ENCODE peak calls at places on chromosomes 11 and 22, in six cellular contexts. One of them, this sample, is unnamed.
A peak's percentile ranks its signal among the peaks of the same experiment; 100 is the strongest.

GRCh38 chr11:11841121-11841604 is 609 bp upstream of the USP47 start:
- DNase-seq in lower leg skin: no peak
- DNase-seq in gastrocnemius medialis: peak; percentile 43
- DNase-seq in IMR-90: no peak
- DNase-seq in tibial nerve: peak; percentile 27
- DNase-seq in uterus: peak; percentile 59
- DNase-seq in this sample: no peak

GRCh38 chr11:95923441-95923729 is 522 bp downstream of the MTMR2 start:
- DNase-seq in lower leg skin: no peak
- DNase-seq in gastrocnemius medialis: no peak
- DNase-seq in IMR-90: no peak
- DNase-seq in tibial nerve: no peak
- DNase-seq in uterus: no peak
- DNase-seq in this sample: no peak

GRCh38 chr11:58675344-58676155 is 53.1 kb downstream of the CNTF start:
- DNase-seq in lower leg skin: peak; percentile 95
- DNase-seq in gastrocnemius medialis: peak; percentile 57
- DNase-seq in IMR-90: peak; percentile 59
- DNase-seq in tibial nerve: peak; percentile 82
- DNase-seq in uterus: peak; percentile 30
- DNase-seq in this sample: peak; percentile 87

GRCh38 chr11:10565493-10565892 is 3.0 kb downstream of the LYVE1 start:
- DNase-seq in lower leg skin: no peak
- DNase-seq in gastrocnemius medialis: no peak
- DNase-seq in IMR-90: no peak
- DNase-seq in tibial nerve: no peak
- DNase-seq in uterus: no peak
- DNase-seq in this sample: no peak

GRCh38 chr11:104091281-104092071 is 55.0 kb downstream of the DDI1 start:
- DNase-seq in lower leg skin: no peak
- DNase-seq in gastrocnemius medialis: no peak
- DNase-seq in IMR-90: peak; percentile 51
- DNase-seq in tibial nerve: no peak
- DNase-seq in uterus: no peak
- DNase-seq in this sample: no peak

GRCh38 chr11:67345949-67346819 is 7.2 kb downstream of the POLD4 start:
- DNase-seq in lower leg skin: no peak
- DNase-seq in gastrocnemius medialis: no peak
- DNase-seq in IMR-90: peak; percentile 58
- DNase-seq in tibial nerve: no peak
- DNase-seq in uterus: no peak
- DNase-seq in this sample: no peak

GRCh38 chr11:70828498-70829159 is 423.7 kb downstream of the SHANK2 start:
- DNase-seq in lower leg skin: no peak
- DNase-seq in gastrocnemius medialis: no peak
- DNase-seq in IMR-90: no peak
- DNase-seq in tibial nerve: peak; percentile 19
- DNase-seq in uterus: no peak
- DNase-seq in this sample: peak; percentile 82

GRCh38 chr11:57320719-57321387 is 3.9 kb downstream of the TNKS1BP1 start:
- DNase-seq in lower leg skin: no peak
- DNase-seq in gastrocnemius medialis: no peak
- DNase-seq in IMR-90: no peak
- DNase-seq in tibial nerve: no peak
- DNase-seq in uterus: no peak
- DNase-seq in this sample: no peak

GRCh38 chr11:117563556-117563955 is 233.5 kb downstream of the DSCAML1 start:
- DNase-seq in lower leg skin: no peak
- DNase-seq in gastrocnemius medialis: no peak
- DNase-seq in IMR-90: no peak
- DNase-seq in tibial nerve: no peak
- DNase-seq in uterus: no peak
- DNase-seq in this sample: no peak

GRCh38 chr11:95154514-95154913 is 64.9 kb downstream of the ENDOD1 start:
- DNase-seq in lower leg skin: no peak
- DNase-seq in gastrocnemius medialis: no peak
- DNase-seq in IMR-90: peak; percentile 19
- DNase-seq in tibial nerve: peak; percentile 43
- DNase-seq in uterus: peak; percentile 50
- DNase-seq in this sample: peak; percentile 47

GRCh38 chr22:20157416-20158183 is 6.7 kb upstream of the CCDC188 start:
- DNase-seq in lower leg skin: no peak
- DNase-seq in gastrocnemius medialis: no peak
- DNase-seq in IMR-90: no peak
- DNase-seq in tibial nerve: no peak
- DNase-seq in uterus: no peak
- DNase-seq in this sample: no peak

GRCh38 chr22:20158366-20159036 is 7.6 kb upstream of the CCDC188 start:
- DNase-seq in lower leg skin: no peak
- DNase-seq in gastrocnemius medialis: no peak
- DNase-seq in IMR-90: no peak
- DNase-seq in tibial nerve: no peak
- DNase-seq in uterus: no peak
- DNase-seq in this sample: no peak

GRCh38 chr22:20160041-20160440 is 9.2 kb upstream of the CCDC188 start:
- DNase-seq in lower leg skin: no peak
- DNase-seq in gastrocnemius medialis: no peak
- DNase-seq in IMR-90: no peak
- DNase-seq in tibial nerve: no peak
- DNase-seq in uterus: no peak
- DNase-seq in this sample: no peak

GRCh38 chr22:20156611-20157415 is 6.0 kb upstream of the CCDC188 start:
- DNase-seq in lower leg skin: peak; percentile 98
- DNase-seq in gastrocnemius medialis: peak; percentile 75
- DNase-seq in IMR-90: peak; percentile 66
- DNase-seq in tibial nerve: peak; percentile 92
- DNase-seq in uterus: peak; percentile 87
- DNase-seq in this sample: peak; percentile 95

DNA sequence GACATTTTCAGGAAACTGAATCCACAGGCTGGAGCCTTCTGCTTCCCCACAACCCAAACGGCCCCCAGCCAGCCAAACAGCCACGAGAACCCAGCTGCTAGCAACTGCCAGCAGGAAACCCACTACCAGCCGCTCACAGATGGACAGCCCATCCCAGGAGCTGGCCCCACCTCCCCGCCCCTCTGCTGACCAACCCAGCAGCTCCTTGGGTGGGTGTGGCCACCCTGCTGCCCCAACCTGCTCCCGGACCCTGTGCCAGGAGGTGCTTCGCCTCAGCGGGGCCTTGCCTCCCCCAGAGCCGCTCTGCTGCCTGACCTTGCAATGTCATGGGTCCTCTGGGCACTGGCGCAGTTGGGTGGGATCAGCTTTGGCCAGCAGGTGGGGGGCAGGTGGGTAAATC is 8.2 kb upstream of the CCDC188 start:
- DNase-seq in lower leg skin: no peak
- DNase-seq in gastrocnemius medialis: no peak
- DNase-seq in IMR-90: no peak
- DNase-seq in tibial nerve: no peak
- DNase-seq in uterus: no peak
- DNase-seq in this sample: no peak
- TF ChIP-seq POLR2A in lower leg skin: no peak
- TF ChIP-seq POLR2A in gastrocnemius medialis: no peak
- TF ChIP-seq POLR2A in IMR-90: no peak
- TF ChIP-seq POLR2A in tibial nerve: no peak
- TF ChIP-seq POLR2A in uterus: no peak
- TF ChIP-seq POLR2A in this sample: no peak

GRCh38 chr22:29720824-29721323 is 1.1 kb downstream of the CABP7 start:
- DNase-seq in lower leg skin: no peak
- DNase-seq in gastrocnemius medialis: no peak
- DNase-seq in IMR-90: no peak
- DNase-seq in tibial nerve: no peak
- DNase-seq in uterus: no peak
- DNase-seq in this sample: no peak

GRCh38 chr22:29716814-29717213 is 3.0 kb upstream of the CABP7 start:
- DNase-seq in lower leg skin: no peak
- DNase-seq in gastrocnemius medialis: no peak
- DNase-seq in IMR-90: peak; percentile 80
- DNase-seq in tibial nerve: peak; percentile 38
- DNase-seq in uterus: no peak
- DNase-seq in this sample: peak; percentile 77

GRCh38 chr22:29717789-29718188 is 2.0 kb upstream of the CABP7 start:
- DNase-seq in lower leg skin: no peak
- DNase-seq in gastrocnemius medialis: no peak
- DNase-seq in IMR-90: no peak
- DNase-seq in tibial nerve: no peak
- DNase-seq in uterus: no peak
- DNase-seq in this sample: no peak

GRCh38 chr22:29719894-29720645 is at the start of gene CABP7:
- DNase-seq in lower leg skin: no peak
- DNase-seq in gastrocnemius medialis: no peak
- DNase-seq in IMR-90: no peak
- DNase-seq in tibial nerve: no peak
- DNase-seq in uterus: no peak
- DNase-seq in this sample: no peak

GRCh38 chr22:29718949-29719893 is 582 bp upstream of the CABP7 start:
- DNase-seq in lower leg skin: no peak
- DNase-seq in gastrocnemius medialis: no peak
- DNase-seq in IMR-90: no peak
- DNase-seq in tibial nerve: no peak
- DNase-seq in uterus: no peak
- DNase-seq in this sample: no peak
- H3K4me3 ChIP-seq in lower leg skin: no peak overlapping the region
- H3K4me3 ChIP-seq in gastrocnemius medialis: no peak overlapping the region
- H3K4me3 ChIP-seq in IMR-90: no peak overlapping the region
- H3K4me3 ChIP-seq in tibial nerve: no peak overlapping the region
- H3K4me3 ChIP-seq in uterus: no peak overlapping the region
- H3K4me3 ChIP-seq in this sample: peak overlapping the region; percentile 51

GRCh38 chr11:69562302-69562701 is 78.7 kb upstream of the CCND1 start:
- DNase-seq in lower leg skin: peak; percentile 5
- DNase-seq in gastrocnemius medialis: no peak
- DNase-seq in IMR-90: no peak
- DNase-seq in tibial nerve: no peak
- DNase-seq in uterus: no peak
- DNase-seq in this sample: no peak
- TF ChIP-seq POLR2A in lower leg skin: no peak
- TF ChIP-seq POLR2A in gastrocnemius medialis: no peak
- TF ChIP-seq POLR2A in IMR-90: no peak
- TF ChIP-seq POLR2A in tibial nerve: no peak
- TF ChIP-seq POLR2A in uterus: no peak
- TF ChIP-seq POLR2A in this sample: no peak

GRCh38 chr11:122181893-122182292 is 65.9 kb upstream of the BLID start:
- DNase-seq in lower leg skin: no peak
- DNase-seq in gastrocnemius medialis: no peak
- DNase-seq in IMR-90: no peak
- DNase-seq in tibial nerve: no peak
- DNase-seq in uterus: no peak
- DNase-seq in this sample: no peak

GRCh38 chr11:122181372-122181771 is 65.4 kb upstream of the BLID start:
- DNase-seq in lower leg skin: no peak
- DNase-seq in gastrocnemius medialis: no peak
- DNase-seq in IMR-90: no peak
- DNase-seq in tibial nerve: no peak
- DNase-seq in uterus: no peak
- DNase-seq in this sample: no peak

GRCh38 chr11:122178795-122179194 is 62.8 kb upstream of the BLID start:
- DNase-seq in lower leg skin: no peak
- DNase-seq in gastrocnemius medialis: no peak
- DNase-seq in IMR-90: peak; percentile 37
- DNase-seq in tibial nerve: no peak
- DNase-seq in uterus: no peak
- DNase-seq in this sample: no peak

GRCh38 chr11:122180435-122180834 is 64.4 kb upstream of the BLID start:
- DNase-seq in lower leg skin: no peak
- DNase-seq in gastrocnemius medialis: no peak
- DNase-seq in IMR-90: peak; percentile 98
- DNase-seq in tibial nerve: no peak
- DNase-seq in uterus: peak; percentile 61
- DNase-seq in this sample: no peak

GRCh38 chr11:122179966-122180365 is 64.0 kb upstream of the BLID start:
- DNase-seq in lower leg skin: no peak
- DNase-seq in gastrocnemius medialis: no peak
- DNase-seq in IMR-90: no peak
- DNase-seq in tibial nerve: no peak
- DNase-seq in uterus: no peak
- DNase-seq in this sample: no peak
- H3K4me3 ChIP-seq in lower leg skin: no peak overlapping the region
- H3K4me3 ChIP-seq in gastrocnemius medialis: no peak overlapping the region
- H3K4me3 ChIP-seq in IMR-90: peak overlapping the region; percentile 61
- H3K4me3 ChIP-seq in tibial nerve: no peak overlapping the region
- H3K4me3 ChIP-seq in uterus: no peak overlapping the region
- H3K4me3 ChIP-seq in this sample: no peak overlapping the region

DNA sequence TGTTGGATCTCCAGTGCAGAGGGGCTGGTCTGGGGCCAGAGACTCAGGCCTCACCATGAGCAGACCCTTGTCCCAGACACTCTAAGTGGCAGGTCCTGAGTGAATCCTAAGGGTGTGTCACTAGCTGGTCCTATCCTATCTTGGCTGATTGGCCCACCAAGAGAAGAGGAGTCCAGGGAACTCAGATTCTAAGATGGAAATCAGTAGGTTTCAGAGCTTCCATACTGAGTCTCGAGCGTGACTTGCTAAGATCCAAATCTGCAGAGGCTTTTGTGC is 10.9 kb downstream of the POU2AF1 start:
- DNase-seq in lower leg skin: no peak
- DNase-seq in gastrocnemius medialis: no peak
- DNase-seq in IMR-90: no peak
- DNase-seq in tibial nerve: no peak
- DNase-seq in uterus: no peak
- DNase-seq in this sample: no peak
- TF ChIP-seq POLR2A in lower leg skin: no peak
- TF ChIP-seq POLR2A in gastrocnemius medialis: no peak
- TF ChIP-seq POLR2A in IMR-90: no peak
- TF ChIP-seq POLR2A in tibial nerve: no peak
- TF ChIP-seq POLR2A in uterus: no peak
- TF ChIP-seq POLR2A in this sample: no peak